ENCODE peak calls at places on chromosomes 2 and 18, in seven cellular contexts. K, Q, W, B, R, V and D are unnamed samples.

GRCh38 chr18:9447334-9447733 is 28.0 kb upstream of the RALBP1 start:
- DNase-seq in K (no peak), Q (no peak), W (no peak), B (no peak), R (no peak), V (no peak), D (no peak)

GRCh38 chr2:207624170-207625013 is 802 bp downstream of the METTL21A start:
- DNase-seq in K (peak), Q (peak), W (peak), B (peak), R (peak), V (peak), D (peak)

GRCh38 chr2:106175084-106175850 is 18.8 kb downstream of the UXS1 start:
- DNase-seq in K (no peak), Q (no peak), W (no peak), B (no peak), R (no peak), V (no peak), D (no peak)

GRCh38 chr2:72718906-72719305 is 106.9 kb downstream of the EXOC6B start:
- DNase-seq in K (no peak), Q (no peak), W (no peak), B (peak), R (no peak), V (no peak), D (no peak)

GRCh38 chr18:65750421-65751144 is at the start of gene CDH7:
- DNase-seq in K (no peak), Q (no peak), W (no peak), B (peak), R (no peak), V (no peak), D (no peak)

GRCh38 chr18:69257861-69258458 is 142.7 kb upstream of the DOK6 start:
- DNase-seq in K (no peak), Q (no peak), W (no peak), B (peak), R (no peak), V (no peak), D (no peak)

GRCh38 chr2:5236308-5236707 is 455.9 kb upstream of the SOX11 start:
- DNase-seq in K (no peak), Q (no peak), W (peak), B (no peak), R (no peak), V (no peak), D (no peak)

GRCh38 chr2:10526281-10526680 is 78.2 kb upstream of the ODC1 start:
- DNase-seq in K (no peak), Q (no peak), W (no peak), B (no peak), R (no peak), V (peak), D (no peak)

GRCh38 chr18:75429975-75430374 is 2.5 kb upstream of the SMIM21 start:
- DNase-seq in K (no peak), Q (no peak), W (no peak), B (peak), R (no peak), V (no peak), D (no peak)

GRCh38 chr18:48657446-48658120 is 118.8 kb downstream of the CTIF start:
- DNase-seq in K (no peak), Q (no peak), W (no peak), B (no peak), R (no peak), V (no peak), D (no peak)